ENCODE peak calls at places on chromosomes 3 and 15, in five cellular contexts. One of them, this sample, is unnamed.
A peak's percentile ranks its signal among the peaks of the same experiment; 100 is the strongest.

GRCh38 chr15:83012038-83012490 is 625 bp upstream of the C15orf40 start:
- DNase-seq in Panc1: no peak
- DNase-seq in cardiac muscle cell: no peak
- DNase-seq in heart left ventricle: no peak
- DNase-seq in naive thymus-derived CD4-positive, alpha-beta T cell: no peak
- DNase-seq in this sample: no peak

GRCh38 chr3:193885832-193886231 is 250.1 kb upstream of the HES1 start:
- DNase-seq in Panc1: no peak
- DNase-seq in cardiac muscle cell: no peak
- DNase-seq in heart left ventricle: no peak
- DNase-seq in naive thymus-derived CD4-positive, alpha-beta T cell: no peak
- DNase-seq in this sample: no peak

GRCh38 chr15:69861331-69862171 is 236.2 kb downstream of the TLE3 start:
- DNase-seq in Panc1: no peak
- DNase-seq in cardiac muscle cell: no peak
- DNase-seq in heart left ventricle: no peak
- DNase-seq in naive thymus-derived CD4-positive, alpha-beta T cell: no peak
- DNase-seq in this sample: no peak

GRCh38 chr15:72155635-72156616 is 37.7 kb downstream of the SENP8 start:
- DNase-seq in Panc1: peak; percentile 81
- DNase-seq in cardiac muscle cell: peak; percentile 89
- DNase-seq in heart left ventricle: peak; percentile 85
- DNase-seq in naive thymus-derived CD4-positive, alpha-beta T cell: peak; percentile 75
- DNase-seq in this sample: peak; percentile 49

GRCh38 chr3:94259291-94259690 is 196.4 kb downstream of the NSUN3 start:
- DNase-seq in Panc1: no peak
- DNase-seq in cardiac muscle cell: no peak
- DNase-seq in heart left ventricle: no peak
- DNase-seq in naive thymus-derived CD4-positive, alpha-beta T cell: no peak
- DNase-seq in this sample: no peak

GRCh38 chr3:13528217-13528801 is 20.6 kb upstream of the FBLN2 start:
- DNase-seq in Panc1: no peak
- DNase-seq in cardiac muscle cell: peak; percentile 45
- DNase-seq in heart left ventricle: no peak
- DNase-seq in naive thymus-derived CD4-positive, alpha-beta T cell: no peak
- DNase-seq in this sample: no peak

GRCh38 chr15:58556028-58556361 is 124.2 kb downstream of the LIPC start:
- DNase-seq in Panc1: no peak
- DNase-seq in cardiac muscle cell: no peak
- DNase-seq in heart left ventricle: no peak
- DNase-seq in naive thymus-derived CD4-positive, alpha-beta T cell: no peak
- DNase-seq in this sample: no peak

GRCh38 chr15:35115155-35115725 is 30.1 kb upstream of the NANOGP8 start:
- DNase-seq in Panc1: no peak
- DNase-seq in cardiac muscle cell: peak; percentile 5
- DNase-seq in heart left ventricle: no peak
- DNase-seq in naive thymus-derived CD4-positive, alpha-beta T cell: no peak
- DNase-seq in this sample: no peak

GRCh38 chr15:40163657-40164416 is 3.0 kb downstream of the BUB1B start:
- DNase-seq in Panc1: no peak
- DNase-seq in cardiac muscle cell: no peak
- DNase-seq in heart left ventricle: no peak
- DNase-seq in naive thymus-derived CD4-positive, alpha-beta T cell: no peak
- DNase-seq in this sample: no peak

GRCh38 chr15:59154268-59154667 is 49.3 kb downstream of the CCNB2 start:
- DNase-seq in Panc1: no peak
- DNase-seq in cardiac muscle cell: no peak
- DNase-seq in heart left ventricle: no peak
- DNase-seq in naive thymus-derived CD4-positive, alpha-beta T cell: no peak
- DNase-seq in this sample: no peak

GRCh38 chr3:55797775-55798174 is 310.7 kb upstream of the WNT5A start:
- DNase-seq in Panc1: no peak
- DNase-seq in cardiac muscle cell: no peak
- DNase-seq in heart left ventricle: no peak
- DNase-seq in naive thymus-derived CD4-positive, alpha-beta T cell: no peak
- DNase-seq in this sample: no peak

GRCh38 chr3:126460386-126460785 is 15.3 kb downstream of the ZXDC start:
- DNase-seq in Panc1: no peak
- DNase-seq in cardiac muscle cell: no peak
- DNase-seq in heart left ventricle: no peak
- DNase-seq in naive thymus-derived CD4-positive, alpha-beta T cell: no peak
- DNase-seq in this sample: no peak

GRCh38 chr3:149832086-149832485 is 19.1 kb downstream of the RNF13 start:
- DNase-seq in Panc1: no peak
- DNase-seq in cardiac muscle cell: no peak
- DNase-seq in heart left ventricle: no peak
- DNase-seq in naive thymus-derived CD4-positive, alpha-beta T cell: no peak
- DNase-seq in this sample: no peak

GRCh38 chr3:149833241-149833640 is 20.2 kb downstream of the RNF13 start:
- DNase-seq in Panc1: no peak
- DNase-seq in cardiac muscle cell: no peak
- DNase-seq in heart left ventricle: no peak
- DNase-seq in naive thymus-derived CD4-positive, alpha-beta T cell: no peak
- DNase-seq in this sample: no peak

GRCh38 chr3:149828390-149828789 is 15.4 kb downstream of the RNF13 start:
- DNase-seq in Panc1: no peak
- DNase-seq in cardiac muscle cell: no peak
- DNase-seq in heart left ventricle: no peak
- DNase-seq in naive thymus-derived CD4-positive, alpha-beta T cell: no peak
- DNase-seq in this sample: no peak

GRCh38 chr3:149830902-149831301 is 17.9 kb downstream of the RNF13 start:
- DNase-seq in Panc1: no peak
- DNase-seq in cardiac muscle cell: no peak
- DNase-seq in heart left ventricle: no peak
- DNase-seq in naive thymus-derived CD4-positive, alpha-beta T cell: no peak
- DNase-seq in this sample: no peak

GRCh38 chr3:149831321-149831720 is 18.3 kb downstream of the RNF13 start:
- DNase-seq in Panc1: no peak
- DNase-seq in cardiac muscle cell: no peak
- DNase-seq in heart left ventricle: no peak
- DNase-seq in naive thymus-derived CD4-positive, alpha-beta T cell: no peak
- DNase-seq in this sample: no peak
- H3K9me3 ChIP-seq in Panc1: peaks cover 52% of the 10 kb centered on the region
- H3K9me3 ChIP-seq in cardiac muscle cell: peaks cover 3% of the 10 kb centered on the region
- H3K9me3 ChIP-seq in heart left ventricle: no peaks in the 10 kb centered on the region
- H3K9me3 ChIP-seq in naive thymus-derived CD4-positive, alpha-beta T cell: no peaks in the 10 kb centered on the region
- H3K9me3 ChIP-seq in this sample: peaks cover 4% of the 10 kb centered on the region

DNA sequence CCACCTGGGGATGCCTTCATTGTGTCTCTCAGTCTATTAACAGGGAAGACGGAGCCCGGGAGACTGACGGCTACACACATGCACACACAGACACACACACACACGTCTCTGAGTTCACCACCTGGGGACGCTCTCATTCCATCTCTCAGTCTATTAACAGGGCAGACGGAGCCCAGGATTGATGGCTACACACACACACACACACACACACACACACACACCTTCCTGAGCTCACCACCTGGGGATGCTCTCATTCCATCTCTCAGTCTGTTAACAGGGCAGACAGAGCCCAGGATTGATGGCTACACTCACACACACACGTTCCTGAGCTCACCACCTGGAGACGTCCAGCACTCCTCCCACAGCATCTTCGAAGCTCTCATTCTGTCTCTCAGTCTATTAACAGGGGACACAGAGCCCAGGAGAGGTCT is 143.9 kb downstream of the OR4M2 start:
- DNase-seq in Panc1: no peak
- DNase-seq in cardiac muscle cell: no peak
- DNase-seq in heart left ventricle: no peak
- DNase-seq in naive thymus-derived CD4-positive, alpha-beta T cell: no peak
- DNase-seq in this sample: no peak
- H3K9me3 ChIP-seq in Panc1: no peaks in the 10 kb centered on the region
- H3K9me3 ChIP-seq in cardiac muscle cell: peaks cover 12% of the 10 kb centered on the region
- H3K9me3 ChIP-seq in heart left ventricle: no peaks in the 10 kb centered on the region
- H3K9me3 ChIP-seq in naive thymus-derived CD4-positive, alpha-beta T cell: no peaks in the 10 kb centered on the region
- H3K9me3 ChIP-seq in this sample: no peaks in the 10 kb centered on the region

DNA sequence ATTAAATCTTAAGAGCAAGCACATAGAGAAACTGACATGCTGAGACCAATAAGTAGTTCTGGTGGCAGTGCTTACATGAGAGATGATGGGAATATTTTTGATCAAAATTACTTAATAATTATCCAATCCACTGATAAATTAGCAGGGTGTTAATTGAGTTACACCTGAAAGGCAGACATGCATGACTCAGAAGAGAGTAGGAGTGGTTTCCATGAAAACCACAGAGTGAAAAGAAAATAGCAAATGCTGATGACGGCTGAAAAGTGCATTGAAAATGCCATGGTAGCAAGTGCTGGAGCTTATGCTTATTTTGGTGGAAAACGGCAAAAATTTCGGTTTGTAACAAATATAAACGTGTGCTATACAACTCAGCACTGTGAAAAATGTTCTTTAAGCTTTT is 267.8 kb upstream of the LRRN1 start:
- DNase-seq in Panc1: no peak
- DNase-seq in cardiac muscle cell: no peak
- DNase-seq in heart left ventricle: no peak
- DNase-seq in naive thymus-derived CD4-positive, alpha-beta T cell: no peak
- DNase-seq in this sample: no peak
- H3K9me3 ChIP-seq in Panc1: no peaks in the 10 kb centered on the region
- H3K9me3 ChIP-seq in cardiac muscle cell: no peaks in the 10 kb centered on the region
- H3K9me3 ChIP-seq in heart left ventricle: no peaks in the 10 kb centered on the region
- H3K9me3 ChIP-seq in naive thymus-derived CD4-positive, alpha-beta T cell: no peaks in the 10 kb centered on the region
- H3K9me3 ChIP-seq in this sample: no peaks in the 10 kb centered on the region

GRCh38 chr3:58899953-58900298 is 149.9 kb downstream of the CFAP20DC start:
- DNase-seq in Panc1: no peak
- DNase-seq in cardiac muscle cell: no peak
- DNase-seq in heart left ventricle: no peak
- DNase-seq in naive thymus-derived CD4-positive, alpha-beta T cell: no peak
- DNase-seq in this sample: no peak
- H3K9me3 ChIP-seq in Panc1: no peaks in the 10 kb centered on the region
- H3K9me3 ChIP-seq in cardiac muscle cell: no peaks in the 10 kb centered on the region
- H3K9me3 ChIP-seq in heart left ventricle: no peaks in the 10 kb centered on the region
- H3K9me3 ChIP-seq in naive thymus-derived CD4-positive, alpha-beta T cell: no peaks in the 10 kb centered on the region
- H3K9me3 ChIP-seq in this sample: no peaks in the 10 kb centered on the region

DNA sequence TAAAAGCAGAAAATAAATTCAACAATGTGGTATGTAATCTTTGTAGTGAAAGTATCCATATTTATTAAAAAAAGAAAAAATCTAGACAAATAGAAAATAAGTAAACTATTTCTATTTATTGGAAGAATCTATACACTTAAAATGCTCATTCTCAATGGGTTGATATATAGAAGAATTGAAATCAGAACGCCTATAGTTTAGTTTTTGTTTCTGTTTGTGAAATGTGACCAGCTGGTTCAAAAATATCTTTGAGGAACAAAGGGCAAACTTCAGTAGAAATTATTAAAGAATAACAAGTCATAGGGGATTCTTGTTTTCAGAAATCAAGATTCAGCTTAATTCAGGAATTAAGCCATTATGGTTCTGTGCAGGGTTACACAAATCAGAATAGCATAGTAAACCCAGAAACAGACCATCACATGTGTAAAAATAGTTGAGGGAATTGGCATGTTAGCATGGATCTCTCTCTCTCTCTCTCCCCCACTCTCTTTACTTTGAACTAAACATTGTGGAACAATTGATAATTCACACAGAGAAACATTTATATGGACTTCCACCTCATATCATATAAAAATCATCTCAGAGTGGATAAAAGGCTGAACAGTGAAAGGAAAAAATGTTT is 134.0 kb downstream of the CHL1 start:
- DNase-seq in Panc1: no peak
- DNase-seq in cardiac muscle cell: no peak
- DNase-seq in heart left ventricle: no peak
- DNase-seq in naive thymus-derived CD4-positive, alpha-beta T cell: no peak
- DNase-seq in this sample: no peak
- H3K9me3 ChIP-seq in Panc1: no peaks in the 10 kb centered on the region
- H3K9me3 ChIP-seq in cardiac muscle cell: no peaks in the 10 kb centered on the region
- H3K9me3 ChIP-seq in heart left ventricle: no peaks in the 10 kb centered on the region
- H3K9me3 ChIP-seq in naive thymus-derived CD4-positive, alpha-beta T cell: no peaks in the 10 kb centered on the region
- H3K9me3 ChIP-seq in this sample: no peaks in the 10 kb centered on the region

DNA sequence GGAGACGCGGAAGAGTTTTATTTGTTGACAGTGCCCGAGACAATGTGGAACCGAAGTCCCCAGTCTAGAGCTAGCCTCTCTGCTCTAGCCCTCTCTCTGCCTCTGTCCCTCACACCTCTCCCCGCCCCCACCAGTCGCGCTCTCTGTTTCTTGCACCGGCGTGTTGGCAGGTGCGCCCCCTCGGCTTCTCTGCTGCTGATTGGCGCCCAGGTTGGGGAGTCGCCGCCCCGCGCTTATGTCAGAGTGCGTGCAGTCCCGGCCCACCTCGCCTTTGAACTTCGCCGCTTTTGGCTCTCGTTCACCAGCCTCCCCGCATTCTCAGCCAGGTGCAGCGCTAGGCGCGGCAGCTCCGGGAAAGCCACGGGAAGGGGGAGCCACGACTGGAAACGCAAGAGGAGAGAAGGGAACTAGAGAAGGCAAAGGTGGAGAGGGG is at the start of gene SOX14:
- DNase-seq in Panc1: no peak
- DNase-seq in cardiac muscle cell: peak; percentile 52
- DNase-seq in heart left ventricle: no peak
- DNase-seq in naive thymus-derived CD4-positive, alpha-beta T cell: no peak
- DNase-seq in this sample: no peak
- H3K9me3 ChIP-seq in Panc1: no peaks in the 10 kb centered on the region
- H3K9me3 ChIP-seq in cardiac muscle cell: no peaks in the 10 kb centered on the region
- H3K9me3 ChIP-seq in heart left ventricle: no peaks in the 10 kb centered on the region
- H3K9me3 ChIP-seq in naive thymus-derived CD4-positive, alpha-beta T cell: no peaks in the 10 kb centered on the region
- H3K9me3 ChIP-seq in this sample: no peaks in the 10 kb centered on the region